ENCODE peak calls at places on chromosomes 3 and 15, in five cellular contexts. C, A, K, N and T are unnamed samples.

GRCh38 chr3:123597561-123597960 is 12.7 kb upstream of the HACD2 start:
- DNase-seq in C (no peak), A (no peak), K (no peak), N (no peak), T (no peak)

GRCh38 chr15:33278816-33279612 is 31.8 kb upstream of the RYR3 start:
- DNase-seq in C (no peak), A (no peak), K (no peak), N (no peak), T (no peak)

GRCh38 chr3:13706451-13706850 is 157.5 kb downstream of the FBLN2 start:
- DNase-seq in C (no peak), A (no peak), K (no peak), N (peak), T (no peak)

GRCh38 chr3:71641669-71642068 is 58.1 kb upstream of the FOXP1 start:
- DNase-seq in C (no peak), A (no peak), K (no peak), N (no peak), T (peak)

GRCh38 chr3:10746001-10746400 is 70.0 kb upstream of the SLC6A11 start:
- DNase-seq in C (no peak), A (no peak), K (no peak), N (no peak), T (no peak)

GRCh38 chr3:98692787-98693473 is 70.2 kb upstream of the ST3GAL6 start:
- DNase-seq in C (no peak), A (peak), K (no peak), N (no peak), T (peak)

GRCh38 chr15:63041982-63042878 is at the start of gene TPM1:
- DNase-seq in C (peak), A (peak), K (peak), N (peak), T (no peak)

GRCh38 chr3:46878796-46879436 is 1.4 kb downstream of the PTH1R start:
- DNase-seq in C (no peak), A (no peak), K (peak), N (no peak), T (peak)

GRCh38 chr3:21795152-21795837 is 44.3 kb upstream of the ZNF385D start:
- DNase-seq in C (no peak), A (peak), K (peak), N (no peak), T (no peak)

GRCh38 chr15:70535071-70535954 is 228.0 kb downstream of the UACA start:
- DNase-seq in C (no peak), A (no peak), K (no peak), N (no peak), T (peak)
- H3K4me3 ChIP-seq in C (no peak), A (no peak), K (no peak), N (no peak), T (no peak)

GRCh38 chr3:156148345-156148945 is 28.1 kb downstream of the KCNAB1 start:
- DNase-seq in C (no peak), A (no peak), K (no peak), N (no peak), T (no peak)

GRCh38 chr3:156149781-156150375 is 29.5 kb downstream of the KCNAB1 start:
- DNase-seq in C (no peak), A (no peak), K (peak), N (no peak), T (peak)

GRCh38 chr3:156148946-156149348 is 28.6 kb downstream of the KCNAB1 start:
- DNase-seq in C (no peak), A (no peak), K (no peak), N (no peak), T (no peak)

GRCh38 chr3:156150434-156151066 is 30.2 kb downstream of the KCNAB1 start:
- DNase-seq in C (no peak), A (no peak), K (peak), N (no peak), T (peak)

DNA sequence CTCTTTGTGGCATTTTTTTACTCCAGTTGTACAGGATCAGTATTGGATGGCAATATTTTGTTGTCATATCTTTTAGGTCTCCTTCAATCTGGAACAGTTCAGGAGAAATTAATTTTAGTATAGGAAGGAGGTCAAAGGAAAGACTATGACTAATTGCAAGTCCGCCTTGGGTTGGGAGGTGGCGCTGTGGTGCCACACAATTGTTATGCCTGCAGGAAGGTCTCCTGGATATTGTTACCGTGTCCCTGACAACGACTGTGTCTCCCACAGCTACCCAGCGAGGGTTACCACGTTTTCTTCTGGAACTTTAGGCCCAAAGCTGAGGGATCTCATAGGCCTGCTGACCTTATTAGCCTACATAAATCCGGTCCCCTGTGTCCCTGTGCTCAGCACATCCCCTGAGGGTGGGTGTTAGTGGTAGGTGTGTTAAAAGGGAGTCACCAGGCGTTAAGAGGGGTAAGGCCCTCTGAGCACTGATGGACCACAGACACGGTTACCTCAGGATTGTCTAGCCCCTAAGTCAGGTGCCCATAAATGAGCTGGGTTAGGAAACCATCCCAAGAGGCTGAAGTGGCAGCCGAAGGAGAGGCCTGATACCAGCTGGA is 31.5 kb downstream of the KCNAB1 start:
- DNase-seq in C (no peak), A (peak), K (peak), N (peak), T (peak)
- TF ChIP-seq CTCF in C (peak), A (peak), K (peak), N (peak), T (peak)

GRCh38 chr3:185151101-185151958 is 1.5 kb downstream of the C3orf70 start:
- DNase-seq in C (no peak), A (no peak), K (no peak), N (no peak), T (no peak)

GRCh38 chr3:185152433-185153169 is at the start of gene C3orf70:
- DNase-seq in C (peak), A (peak), K (peak), N (peak), T (peak)

GRCh38 chr3:185151959-185152432 is 864 bp downstream of the C3orf70 start:
- DNase-seq in C (no peak), A (no peak), K (no peak), N (no peak), T (no peak)

GRCh38 chr3:185149591-185149990 is 3.3 kb downstream of the C3orf70 start:
- DNase-seq in C (no peak), A (no peak), K (no peak), N (no peak), T (no peak)

DNA sequence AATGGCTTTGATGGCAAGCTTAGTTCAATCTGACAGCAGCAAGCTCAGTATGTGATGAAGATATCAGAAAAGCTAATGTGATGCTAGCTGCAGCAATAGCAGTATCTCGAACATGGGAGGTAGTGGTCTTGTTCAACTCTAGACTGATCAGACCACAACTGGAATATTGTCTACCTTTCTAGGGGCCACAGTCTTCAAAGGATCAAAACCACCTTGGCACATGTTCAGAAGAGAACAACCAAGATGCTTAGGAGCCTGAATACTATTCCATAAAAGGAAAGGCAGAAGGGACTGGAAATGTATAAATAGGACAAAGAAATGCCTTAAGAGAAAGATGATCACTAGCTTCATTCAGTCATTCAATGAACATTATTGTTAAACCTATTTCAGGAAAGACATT is 2.3 kb downstream of the C3orf70 start:
- DNase-seq in C (no peak), A (no peak), K (no peak), N (no peak), T (no peak)
- H3K4me3 ChIP-seq in C (no peak), A (no peak), K (no peak), N (no peak), T (no peak)

DNA sequence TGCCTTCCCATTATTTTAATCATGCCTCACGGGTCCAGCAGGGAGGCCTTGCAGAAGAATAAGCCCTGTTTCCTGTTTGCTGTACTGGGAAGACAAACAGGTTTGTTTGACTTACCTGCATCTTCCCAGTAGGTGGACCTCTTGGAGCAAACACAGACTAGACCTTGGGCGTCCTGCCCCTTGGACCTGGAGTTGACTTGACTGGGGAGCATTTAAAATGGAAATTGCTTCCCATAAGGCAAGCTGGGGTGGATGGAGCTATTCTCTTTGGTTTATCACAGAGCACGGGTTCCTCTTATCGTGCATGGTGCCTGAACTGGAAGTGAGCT is 151.4 kb downstream of the RPLP1 start:
- DNase-seq in C (no peak), A (no peak), K (no peak), N (no peak), T (peak)
- TF ChIP-seq CTCF in C (no peak), A (no peak), K (no peak), N (peak), T (peak)

DNA sequence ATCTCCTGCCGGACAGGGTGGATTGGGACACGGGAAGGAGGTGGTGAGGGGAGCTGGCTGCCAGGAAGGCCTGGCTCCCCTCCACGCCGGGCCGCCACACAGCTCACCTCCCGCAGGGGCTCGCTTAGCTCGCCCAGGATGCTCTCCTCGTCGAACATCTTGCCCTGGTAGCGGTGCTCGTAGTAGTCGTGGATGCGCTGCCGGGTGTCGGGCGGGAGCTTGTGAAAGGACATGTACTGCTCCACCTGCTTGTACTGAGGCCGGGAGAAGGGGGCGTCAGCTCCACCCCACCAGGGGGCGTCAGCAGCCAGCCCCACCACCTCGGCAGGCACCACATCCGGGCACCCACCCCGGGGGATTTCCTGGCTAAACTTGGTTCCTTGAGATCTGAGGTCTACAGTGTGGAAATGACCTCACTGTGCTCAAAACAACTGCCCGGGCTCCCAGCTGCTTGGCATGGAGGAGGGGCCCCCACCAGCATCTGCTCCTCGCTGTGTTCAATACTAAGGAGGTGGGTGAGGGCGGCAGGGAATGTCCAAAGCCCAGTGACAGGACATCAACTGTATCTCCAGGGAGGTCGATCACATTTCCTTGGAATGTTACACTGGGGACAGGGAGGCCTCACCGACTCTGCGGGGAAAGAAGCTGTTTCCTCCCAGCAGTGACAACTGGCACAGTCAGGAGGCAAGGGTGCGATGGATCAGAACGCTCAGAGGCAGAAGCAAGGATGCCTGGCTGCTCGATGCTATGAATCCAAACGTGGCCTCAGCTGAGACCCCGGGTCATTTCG is 43.4 kb downstream of the HCN4 start:
- DNase-seq in C (peak), A (no peak), K (no peak), N (peak), T (peak)
- H3K4me3 ChIP-seq in C (peak), A (no peak), K (no peak), N (no peak), T (no peak)

GRCh38 chr3:52171577-52172261 is 17.5 kb upstream of the POC1A start:
- DNase-seq in C (no peak), A (no peak), K (no peak), N (no peak), T (no peak)
- TF ChIP-seq CTCF in C (no peak), A (no peak), K (no peak), N (no peak), T (no peak)

DNA sequence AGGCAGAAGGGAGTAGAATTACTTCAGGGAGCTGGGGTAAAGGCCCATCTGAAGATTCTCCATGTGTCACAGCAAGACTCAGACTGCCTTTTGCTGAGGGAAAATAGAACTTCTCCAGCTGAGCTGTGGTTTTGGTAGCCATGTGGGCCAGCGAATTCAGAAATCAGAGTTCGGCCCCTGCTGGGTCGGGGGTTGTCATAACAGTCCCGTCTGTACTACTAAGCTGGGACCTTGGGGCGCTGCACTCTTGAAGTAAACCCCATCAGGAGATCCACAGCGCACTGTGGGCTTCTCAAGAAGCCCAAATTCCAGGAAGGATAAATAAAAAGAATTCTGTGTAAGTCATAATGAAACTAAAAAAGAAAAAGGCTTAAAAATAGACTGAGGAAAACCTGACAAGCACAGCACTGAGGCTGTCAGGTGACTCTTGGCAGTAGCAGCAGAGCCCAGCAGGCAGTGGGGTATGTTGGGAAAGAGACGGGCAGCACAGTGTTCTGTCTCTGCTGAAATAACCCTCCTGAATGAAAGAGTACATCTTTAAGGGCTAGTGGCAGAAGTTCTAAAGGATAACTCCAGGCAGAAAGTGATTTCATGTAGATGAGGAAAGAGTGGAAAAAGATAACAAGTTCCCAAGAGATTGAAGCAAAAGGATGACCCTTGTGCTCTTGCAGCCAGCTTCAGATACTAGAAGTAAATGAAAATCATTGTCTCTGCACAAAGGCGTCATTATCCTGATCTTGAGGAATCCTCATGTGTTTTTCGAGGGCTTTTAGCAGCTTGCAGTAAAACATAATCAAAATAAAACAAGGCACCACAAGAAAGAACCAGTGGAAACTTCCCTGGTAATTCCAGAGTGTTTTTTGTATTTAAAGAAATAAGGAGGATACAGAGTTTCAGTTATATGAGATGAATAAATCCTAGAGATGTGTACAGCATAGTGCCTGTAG is 74.5 kb downstream of the RAB7A start:
- DNase-seq in C (no peak), A (peak), K (no peak), N (no peak), T (peak)
- H3K4me3 ChIP-seq in C (peak), A (peak), K (no peak), N (no peak), T (peak)

GRCh38 chr15:26702381-26702780 is 70.5 kb downstream of the GABRB3 start:
- DNase-seq in C (no peak), A (no peak), K (no peak), N (no peak), T (no peak)
- TF ChIP-seq CTCF in C (no peak), A (no peak), K (no peak), N (no peak), T (no peak)

GRCh38 chr3:42653560-42654330 is at the start of gene ZBTB47:
- DNase-seq in C (no peak), A (peak), K (peak), N (peak), T (no peak)

GRCh38 chr3:42651248-42652091 is 2.0 kb upstream of the ZBTB47 start:
- DNase-seq in C (no peak), A (no peak), K (no peak), N (no peak), T (no peak)

GRCh38 chr3:42652251-42652610 is 1.3 kb upstream of the ZBTB47 start:
- DNase-seq in C (no peak), A (no peak), K (no peak), N (peak), T (no peak)

GRCh38 chr3:42653303-42653559 is 266 bp upstream of the ZBTB47 start:
- DNase-seq in C (no peak), A (no peak), K (no peak), N (no peak), T (no peak)

DNA sequence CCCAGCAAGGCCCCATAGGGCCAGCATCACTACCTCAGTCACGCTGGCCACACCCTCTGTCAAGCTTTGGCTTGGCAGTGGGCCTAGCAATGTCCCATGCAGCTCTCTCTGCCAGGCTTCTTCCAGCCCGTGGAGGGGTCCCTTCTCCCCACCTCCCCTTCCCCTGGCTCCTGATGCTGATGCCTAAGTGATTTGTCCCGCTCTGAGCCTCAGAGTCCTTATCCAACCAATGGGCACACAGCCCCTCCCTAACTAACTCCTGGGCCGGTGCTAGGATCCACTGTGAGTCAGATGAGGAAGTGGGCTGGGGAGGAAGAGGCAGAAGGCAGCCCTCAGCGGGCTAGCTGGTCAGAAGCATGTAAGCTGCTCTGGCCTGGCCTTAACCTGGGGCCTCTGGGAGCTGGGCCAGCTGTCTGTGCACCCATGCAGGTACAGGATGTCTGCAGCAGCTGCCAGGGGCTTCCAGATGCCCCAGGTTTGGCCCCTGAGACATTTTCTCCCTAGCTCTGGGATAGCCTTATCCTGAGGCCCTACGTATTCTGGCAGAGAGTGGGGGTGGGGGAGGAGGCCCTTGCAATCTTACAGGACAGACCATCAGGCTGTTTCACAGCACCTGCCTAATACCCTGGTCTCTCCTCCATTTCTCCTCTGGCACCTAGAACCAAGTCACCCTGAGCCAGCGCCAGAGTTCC is 740 bp upstream of the ZBTB47 start:
- DNase-seq in C (no peak), A (peak), K (no peak), N (peak), T (peak)
- H3K4me3 ChIP-seq in C (no peak), A (peak), K (no peak), N (peak), T (no peak)